ENCODE peak calls at places on chromosome 10, in six cellular contexts. A, B, I, V, K and Z are unnamed samples.

GRCh38 chr10:51425431-51425830 is 274.0 kb downstream of the CSTF2T start:
- DNase-seq in A (no peak), B (no peak), I (peak), V (no peak), K (no peak), Z (no peak)

GRCh38 chr10:35510891-35511290 is 94.2 kb upstream of the GJD4 start:
- DNase-seq in A (no peak), B (no peak), I (no peak), V (no peak), K (no peak), Z (no peak)

GRCh38 chr10:68992721-68993440 is 4.3 kb downstream of the KIFBP start:
- DNase-seq in A (peak), B (peak), I (peak), V (no peak), K (peak), Z (no peak)

GRCh38 chr10:87790185-87790584 is 27.8 kb downstream of the ATAD1 start:
- DNase-seq in A (no peak), B (no peak), I (no peak), V (no peak), K (no peak), Z (no peak)

GRCh38 chr10:51743146-51743545 is 43.8 kb upstream of the CSTF2T start:
- DNase-seq in A (no peak), B (no peak), I (peak), V (no peak), K (no peak), Z (no peak)

GRCh38 chr10:118259288-118259906 is 82.7 kb downstream of the FAM204A start:
- DNase-seq in A (peak), B (peak), I (peak), V (no peak), K (peak), Z (no peak)

GRCh38 chr10:125977206-125977605 is 80.8 kb downstream of the FANK1 start:
- DNase-seq in A (no peak), B (no peak), I (no peak), V (no peak), K (no peak), Z (no peak)

GRCh38 chr10:125148021-125148439 is 12.3 kb downstream of the CTBP2 start:
- DNase-seq in A (no peak), B (no peak), I (peak), V (no peak), K (no peak), Z (no peak)

GRCh38 chr10:13517675-13518074 is 11.1 kb downstream of the BEND7 start:
- DNase-seq in A (no peak), B (no peak), I (no peak), V (no peak), K (no peak), Z (no peak)

GRCh38 chr10:28291881-28292297 is 11.0 kb downstream of the MPP7 start:
- DNase-seq in A (peak), B (no peak), I (peak), V (no peak), K (peak), Z (no peak)

GRCh38 chr10:30055094-30055701 is 4.2 kb downstream of the JCAD start:
- DNase-seq in A (no peak), B (no peak), I (peak), V (no peak), K (no peak), Z (no peak)

GRCh38 chr10:130761032-130761575 is 550.4 kb downstream of the TCERG1L start:
- DNase-seq in A (no peak), B (no peak), I (no peak), V (no peak), K (no peak), Z (no peak)

GRCh38 chr10:13614530-13615332 is 28.0 kb downstream of the PRPF18 start:
- DNase-seq in A (peak), B (peak), I (peak), V (no peak), K (peak), Z (no peak)

GRCh38 chr10:72691470-72692056 is 380 bp upstream of the MCU start:
- DNase-seq in A (peak), B (no peak), I (peak), V (peak), K (peak), Z (no peak)

GRCh38 chr10:50367732-50368131 is 116.4 kb upstream of the ASAH2 start:
- DNase-seq in A (no peak), B (no peak), I (peak), V (no peak), K (no peak), Z (no peak)